ENCODE peak calls at places on chromosomes 16 and 17, in eight cellular contexts. Y is hepatocyte; P is transverse colon; O is mucosa of descending colon; N is right atrium auricular region; R is body of pancreas; K is CD8-positive, alpha-beta T cell; Z is adipocyte. M is an unnamed sample. For H3K9me3 and H3K36me3, the result is how much of the 10 kb centered on the place peaks cover.

GRCh38 chr17:64223283-64223682 is 39.8 kb downstream of the TEX2 start:
- DNase-seq in P (no peak), O (no peak), R (no peak), Z (no peak), K (no peak), N (no peak), Y (no peak), M (no peak)

GRCh38 chr17:48374650-48375230 is 55.3 kb downstream of the SKAP1 start:
- DNase-seq in Y (peak), Z (no peak), P (peak), N (no peak), R (peak), O (peak), K (peak), M (peak)

GRCh38 chr17:67671492-67671891 is 46.2 kb upstream of the NOL11 start:
- DNase-seq in N (no peak), R (no peak), Z (peak), O (no peak), K (no peak), Y (no peak), P (no peak), M (no peak)

GRCh38 chr16:73747328-73747727 is 549.3 kb upstream of the PSMD7 start:
- DNase-seq in Z (no peak), N (no peak), P (no peak), R (no peak), K (no peak), O (no peak), Y (no peak), M (no peak)

GRCh38 chr17:27544350-27545131 is 86.4 kb upstream of the LGALS9 start:
- DNase-seq in P (no peak), R (no peak), Z (no peak), K (no peak), Y (no peak), O (no peak), N (no peak), M (no peak)

GRCh38 chr17:80678621-80679020 is 134.0 kb downstream of the RPTOR start:
- DNase-seq in N (no peak), K (no peak), R (no peak), O (no peak), Y (peak), P (no peak), Z (peak), M (no peak)

GRCh38 chr17:73343168-73343634 is 31.4 kb upstream of the CDC42EP4 start:
- DNase-seq in Y (peak), Z (peak), N (peak), P (peak), O (peak), R (peak), K (no peak), M (peak)

GRCh38 chr17:31997005-31997404 is 10.2 kb upstream of the LRRC37B start:
- DNase-seq in Y (no peak), N (no peak), P (no peak), Z (no peak), R (no peak), O (no peak), K (no peak), M (no peak)

GRCh38 chr16:2385441-2385840 is 43.8 kb upstream of the CCNF start:
- DNase-seq in P (no peak), O (no peak), R (no peak), N (no peak), Y (peak), K (no peak), Z (no peak), M (no peak)

GRCh38 chr17:73137376-73137775 is 27.4 kb upstream of the SSTR2 start:
- DNase-seq in P (no peak), N (no peak), O (no peak), Y (no peak), R (no peak), K (no peak), Z (no peak), M (no peak)

GRCh38 chr16:57319646-57320045 is 35.2 kb upstream of the PLLP start:
- DNase-seq in Y (no peak), N (no peak), R (no peak), K (no peak), O (no peak), P (no peak), Z (no peak), M (no peak)

GRCh38 chr16:4936991-4937781 is at the start of gene PPL:
- DNase-seq in R (peak), N (no peak), Y (peak), Z (no peak), P (peak), K (no peak), O (peak), M (peak)

GRCh38 chr17:39639566-39640458 is 2.9 kb downstream of the STARD3 start:
- DNase-seq in P (no peak), Z (no peak), N (no peak), Y (no peak), K (no peak), R (no peak), O (no peak), M (no peak)

GRCh38 chr17:78142113-78142861 is 3.9 kb upstream of the C17orf99 start:
- DNase-seq in R (peak), K (no peak), P (peak), O (peak), N (no peak), Y (peak), Z (no peak), M (no peak)

GRCh38 chr17:7393613-7394451 is 493 bp downstream of the PLSCR3 start:
- DNase-seq in Z (peak), P (peak), O (no peak), Y (peak), K (no peak), N (no peak), R (no peak), M (peak)

GRCh38 chr16:48054881-48055601 is 100.8 kb downstream of the ABCC12 start:
- DNase-seq in N (no peak), K (peak), P (peak), Z (peak), O (peak), Y (peak), R (peak), M (peak)

GRCh38 chr17:15263206-15263579 is 1.9 kb downstream of the PMP22 start:
- DNase-seq in O (peak), Z (peak), K (no peak), Y (peak), P (peak), R (peak), N (peak), M (peak)

GRCh38 chr17:71438631-71439146 is 682.1 kb upstream of the SOX9 start:
- DNase-seq in Y (peak), O (no peak), N (no peak), P (no peak), K (no peak), Z (peak), R (peak), M (no peak)

GRCh38 chr16:17408955-17409441 is 61.8 kb downstream of the XYLT1 start:
- DNase-seq in Y (no peak), P (no peak), R (no peak), O (no peak), Z (no peak), N (no peak), K (no peak), M (no peak)

GRCh38 chr17:58626905-58627304 is 64.9 kb downstream of the TEX14 start:
- DNase-seq in R (no peak), Z (no peak), Y (no peak), O (no peak), K (no peak), P (no peak), N (no peak), M (no peak)

GRCh38 chr17:78045316-78045715 is 83.2 kb downstream of the TMC6 start:
- DNase-seq in O (no peak), K (no peak), P (no peak), N (no peak), Z (no peak), R (no peak), Y (no peak), M (no peak)

GRCh38 chr17:52476638-52477313 is 318.3 kb upstream of the CA10 start:
- DNase-seq in O (no peak), P (no peak), Y (no peak), K (no peak), R (no peak), N (no peak), Z (no peak), M (no peak)
- H3K9me3 ChIP-seq in O (under half), P (under half), Y (under half), K (under half), R (under half), N (under half), Z (under half), M (under half)

GRCh38 chr16:84182104-84182503 is 4.8 kb downstream of the TAF1C start:
- DNase-seq in N (no peak), P (no peak), Y (no peak), K (no peak), R (no peak), O (no peak), Z (no peak), M (no peak)
- H3K36me3 ChIP-seq in N (half or more), P (under half), Y (under half), K (under half), R (under half), O (under half), Z (under half), M (under half)

DNA sequence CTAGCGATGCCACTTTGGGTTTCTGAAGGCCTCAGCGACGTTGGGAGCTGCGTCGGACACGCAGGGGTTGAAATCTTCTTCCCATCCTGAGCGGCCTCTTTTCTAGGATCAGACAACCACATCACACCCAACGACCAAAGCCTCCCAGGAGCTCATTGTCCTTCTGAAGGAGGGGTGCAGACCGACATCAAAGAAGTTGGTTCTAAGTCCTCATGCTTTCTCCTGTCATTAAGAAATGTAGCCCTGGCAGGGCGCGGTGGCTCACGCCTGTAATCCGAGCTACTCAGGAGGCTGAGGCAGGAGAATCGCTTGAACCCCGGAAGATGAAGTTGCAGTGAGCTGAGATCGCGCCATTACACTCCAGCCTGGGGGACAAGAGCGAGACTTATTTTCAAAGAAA is 1681.9 kb downstream of the TP53TG3F start:
- DNase-seq in K (no peak), N (no peak), P (no peak), Y (no peak), O (no peak), Z (no peak), R (no peak), M (no peak)
- H3K9me3 ChIP-seq in K (under half), N (under half), P (under half), Y (under half), O (half or more), Z (under half), R (under half), M (under half)

GRCh38 chr16:11094838-11095565 is 150.6 kb downstream of the CLEC16A start:
- DNase-seq in Y (no peak), O (no peak), N (no peak), K (no peak), R (no peak), Z (no peak), P (no peak), M (no peak)
- H3K36me3 ChIP-seq in Y (under half), O (under half), N (under half), K (under half), R (under half), Z (under half), P (under half), M (under half)

GRCh38 chr17:22464041-22464440 is 771.7 kb downstream of the KCNJ18 start:
- DNase-seq in Y (no peak), O (no peak), R (no peak), N (no peak), Z (no peak), P (no peak), K (no peak), M (no peak)
- H3K9me3 ChIP-seq in Y (under half), O (half or more), R (under half), N (under half), Z (under half), P (under half), K (under half), M (under half)

DNA sequence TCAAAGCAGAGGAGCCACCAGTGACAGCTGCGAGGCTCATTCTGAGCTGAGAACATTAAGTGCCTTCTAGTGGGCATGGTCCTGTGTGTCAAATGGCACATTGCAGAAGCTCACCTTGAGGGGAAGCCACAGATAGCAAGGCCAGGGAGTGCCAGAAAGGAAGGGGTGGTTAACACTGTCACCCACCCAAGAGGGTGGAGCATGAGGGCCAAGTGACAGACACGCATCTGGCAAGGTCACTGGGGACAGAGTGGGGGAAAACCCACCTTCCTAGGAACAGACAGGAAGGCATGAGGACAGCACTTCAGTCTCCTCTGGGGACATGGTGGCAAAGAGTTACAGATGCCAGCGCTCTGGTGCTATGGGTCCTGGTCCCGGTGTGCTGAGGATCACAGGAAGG is 22.1 kb downstream of the NUBP1 start:
- DNase-seq in O (no peak), Y (no peak), N (no peak), K (no peak), R (no peak), P (no peak), Z (no peak), M (no peak)
- H3K36me3 ChIP-seq in O (under half), Y (under half), N (half or more), K (under half), R (under half), P (under half), Z (under half), M (under half)

GRCh38 chr17:19507673-19508326 is 25.9 kb upstream of the SLC47A1 start:
- DNase-seq in N (peak), Y (peak), K (peak), P (peak), Z (peak), O (peak), R (peak), M (peak)

GRCh38 chr17:19510903-19511302 is 22.8 kb upstream of the SLC47A1 start:
- DNase-seq in R (no peak), Z (no peak), P (no peak), N (no peak), K (no peak), O (no peak), Y (no peak), M (no peak)

GRCh38 chr17:19502517-19502916 is 31.1 kb upstream of the SLC47A1 start:
- DNase-seq in N (no peak), Y (no peak), Z (no peak), P (no peak), O (no peak), R (no peak), K (peak), M (no peak)

GRCh38 chr17:19513897-19514488 is 19.7 kb upstream of the SLC47A1 start:
- DNase-seq in Z (peak), P (peak), R (peak), N (peak), O (peak), Y (peak), K (peak), M (peak)

DNA sequence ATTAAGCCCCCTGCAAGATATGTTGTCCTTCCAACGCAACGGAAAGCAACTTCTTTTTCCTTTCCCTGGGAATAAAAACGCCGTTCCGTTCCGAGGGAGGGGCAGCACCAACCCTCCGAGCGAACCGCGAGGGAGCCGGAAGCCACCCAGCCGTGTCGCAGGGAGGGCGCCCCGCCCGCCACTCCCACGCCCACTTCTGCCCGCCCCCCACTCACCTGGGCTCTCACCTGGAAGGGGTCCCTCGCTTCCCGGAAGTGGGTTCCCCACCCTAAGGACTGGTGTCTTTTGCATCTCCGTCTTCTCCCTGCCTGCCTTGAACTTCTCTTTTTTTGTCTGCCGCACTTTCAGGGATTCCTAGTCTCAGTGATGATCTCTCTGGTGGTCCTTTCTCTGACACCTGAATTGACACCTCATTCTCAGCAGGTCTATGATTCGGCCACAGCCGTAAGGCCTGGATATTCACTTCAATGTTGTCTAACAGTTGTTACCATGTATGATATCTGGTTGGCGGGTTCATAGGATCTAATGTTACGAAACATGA is 25.3 kb upstream of the SLC47A1 start:
- DNase-seq in K (peak), R (peak), Z (no peak), P (peak), N (no peak), Y (peak), O (peak), M (no peak)
- H3K9me3 ChIP-seq in K (under half), R (under half), Z (under half), P (under half), N (under half), Y (under half), O (under half), M (under half)

GRCh38 chr16:18805257-18805773 is 4.0 kb upstream of the ARL6IP1 start:
- DNase-seq in K (no peak), Z (no peak), N (no peak), O (no peak), P (no peak), Y (no peak), R (no peak), M (no peak)
- H3K36me3 ChIP-seq in K (under half), Z (under half), N (under half), O (under half), P (under half), Y (under half), R (under half), M (under half)

M was measured in HAP-1.